ENCODE peak calls at places on chromosomes 4 and X, in six cellular contexts. H is SK-N-MC, G is KBM-7, J is EH, W is ecto neural progenitor cell, K is WERI-Rb-1. P is an unnamed sample.

GRCh38 chr4:149223659-149224058 is 592.0 kb downstream of the IQCM start:
- DNase-seq in K (no peak), W (no peak), J (peak), H (no peak), G (no peak), P (no peak)

GRCh38 chr4:38131371-38132139 is 171.4 kb downstream of the PTTG2 start:
- DNase-seq in W (peak), G (no peak), J (no peak), H (no peak), K (peak), P (no peak)

GRCh38 chr4:815464-816146 is 10.3 kb downstream of the CPLX1 start:
- DNase-seq in J (no peak), W (no peak), H (no peak), G (no peak), K (no peak), P (no peak)

GRCh38 chrX:25531096-25531495 is 515.3 kb upstream of the ARX start:
- DNase-seq in K (no peak), H (no peak), J (no peak), G (no peak), W (no peak), P (no peak)

GRCh38 chrX:133254666-133255065 is 36.5 kb upstream of the TFDP3 start:
- DNase-seq in H (no peak), J (peak), W (no peak), K (no peak), G (no peak), P (no peak)

GRCh38 chr4:119310826-119311225 is 11.1 kb downstream of the FABP2 start:
- DNase-seq in H (no peak), K (no peak), J (no peak), G (no peak), W (no peak), P (no peak)

GRCh38 chr4:188941524-188942109 is 802.4 kb downstream of the TRIML1 start:
- DNase-seq in H (no peak), W (no peak), J (peak), G (no peak), K (no peak), P (no peak)

GRCh38 chrX:83419030-83419792 is 88.9 kb upstream of the POU3F4 start:
- DNase-seq in J (no peak), H (no peak), G (no peak), K (no peak), W (no peak), P (no peak)

GRCh38 chr4:4392501-4393183 is 5.7 kb downstream of the NSG1 start:
- DNase-seq in W (no peak), G (no peak), J (no peak), H (no peak), K (no peak), P (no peak)

GRCh38 chrX:36198575-36198974 is 279.0 kb downstream of the CFAP47 start:
- DNase-seq in W (no peak), K (no peak), H (no peak), J (no peak), G (no peak), P (no peak)

P was measured in AML-193.